ENCODE peak calls at places on chromosomes 3 and 15, in ten cellular contexts. C is A172; W is hippocampal formation; S is CD8-positive, alpha-beta T cell; G is left ventricle myocardium inferior; X is effector CD4-positive, alpha-beta T cell; B is endothelial cell; F is AG20443; M is stimulated activated naive CD8-positive, alpha-beta T cell treated with anti-CD3 and anti-CD28 coated beads, Interleukin-15, Interleukin-2, amounts not matched to agents 100 U/mL and 50 U/mL, for 24 hours; Z is brain microvascular endothelial cell. E is an unnamed sample.

GRCh38 chr3:129087138-129087702 is 26.6 kb downstream of the GP9 start:
- DNase-seq in C (no peak), W (no peak), S (no peak), G (peak; percentile 45), X (no peak), B (no peak), F (peak; percentile 68), M (no peak), Z (peak; percentile 12), E (no peak)

GRCh38 chr3:2714856-2715255 is 395.3 kb downstream of the IL5RA start:
- DNase-seq in C (no peak), W (no peak), S (no peak), G (no peak), X (no peak), B (no peak), F (no peak), M (no peak), Z (no peak), E (no peak)

GRCh38 chr3:14602804-14603644 is 48.5 kb upstream of the CCDC174 start:
- DNase-seq in C (no peak), W (no peak), S (no peak), G (no peak), X (no peak), B (peak; percentile 47), F (peak; percentile 71), M (no peak), Z (no peak), E (no peak)

GRCh38 chr3:153103406-153103945 is 58.5 kb upstream of the RAP2B start:
- DNase-seq in C (no peak), W (no peak), S (no peak), G (no peak), X (no peak), B (no peak), F (no peak), M (no peak), Z (no peak), E (peak; percentile 37)

GRCh38 chr15:75920079-75920478 is 16.4 kb downstream of the FBXO22 start:
- DNase-seq in C (no peak), W (no peak), S (no peak), G (no peak), X (no peak), B (no peak), F (no peak), M (no peak), Z (peak; percentile 50), E (no peak)

GRCh38 chr15:88992216-88992615 is 79.0 kb upstream of the MFGE8 start:
- DNase-seq in C (no peak), W (no peak), S (no peak), G (no peak), X (no peak), B (no peak), F (no peak), M (no peak), Z (no peak), E (no peak)

GRCh38 chr3:141915016-141915415 is 38.6 kb downstream of the ATP1B3 start:
- DNase-seq in C (no peak), W (no peak), S (no peak), G (no peak), X (no peak), B (no peak), F (no peak), M (no peak), Z (peak; percentile 28), E (no peak)

GRCh38 chr3:105606052-105606451 is 239.3 kb downstream of the ALCAM start:
- DNase-seq in C (peak; percentile 52), W (no peak), S (no peak), G (no peak), X (no peak), B (no peak), F (peak; percentile 9), M (no peak), Z (peak; percentile 13), E (no peak)

GRCh38 chr3:48599077-48599501 is 4.0 kb upstream of the COL7A1 start:
- DNase-seq in C (no peak), W (no peak), S (no peak), G (no peak), X (no peak), B (no peak), F (no peak), M (no peak), Z (no peak), E (no peak)

GRCh38 chr15:79065744-79066376 is 24.7 kb downstream of the RASGRF1 start:
- DNase-seq in C (no peak), W (no peak), S (no peak), G (no peak), X (no peak), B (no peak), F (no peak), M (no peak), Z (no peak), E (no peak)

GRCh38 chr3:95151590-95151989 is 1088.7 kb downstream of the NSUN3 start:
- DNase-seq in C (no peak), W (no peak), S (no peak), G (no peak), X (no peak), B (no peak), F (no peak), M (no peak), Z (no peak), E (no peak)

GRCh38 chr15:90664650-90665287 is 52.4 kb upstream of the BLM start:
- DNase-seq in C (no peak), W (no peak), S (no peak), G (peak; percentile 60), X (no peak), B (peak; percentile 31), F (peak; percentile 70), M (no peak), Z (peak; percentile 34), E (peak; percentile 22)

GRCh38 chr3:99344216-99344615 is 294.2 kb upstream of the COL8A1 start:
- DNase-seq in C (no peak), W (no peak), S (no peak), G (no peak), X (no peak), B (no peak), F (no peak), M (no peak), Z (no peak), E (no peak)

GRCh38 chr3:184334470-184335158 is 2.8 kb upstream of the FAM131A start:
- DNase-seq in C (peak; percentile 95), W (no peak), S (no peak), G (no peak), X (peak; percentile 41), B (no peak), F (no peak), M (peak; percentile 65), Z (peak; percentile 81), E (no peak)

E was measured in AML-193.